ENCODE peak calls at places on chromosomes 3 and 15, in four cellular contexts. D, B, V and C are unnamed samples.
A peak's percentile ranks its signal among the peaks of the same experiment; 100 is the strongest.

GRCh38 chr3:109336272-109336957 is 931 bp downstream of the DPPA4 start:
- DNase-seq in V (no peak), D (no peak), B (no peak), C (peak; percentile 59)

GRCh38 chr3:183845608-183846288 is 20.4 kb upstream of the MAP6D1 start:
- DNase-seq in B (no peak), V (no peak), D (no peak), C (no peak)

GRCh38 chr3:66392512-66392911 is 108.3 kb downstream of the LRIG1 start:
- DNase-seq in V (peak; percentile 2), D (no peak), B (no peak), C (no peak)

GRCh38 chr3:185822221-185822956 is 2.5 kb downstream of the IGF2BP2 start:
- DNase-seq in D (no peak), B (no peak), V (no peak), C (peak; percentile 88)

GRCh38 chr3:134665243-134665642 is 14.4 kb upstream of the KY start:
- DNase-seq in B (no peak), D (no peak), V (no peak), C (no peak)

GRCh38 chr3:85508659-85509058 is 549.9 kb downstream of the CADM2 start:
- DNase-seq in B (no peak), V (no peak), D (no peak), C (no peak)

GRCh38 chr3:126473292-126474168 is 2.2 kb downstream of the ZXDC start:
- DNase-seq in B (no peak), D (no peak), V (peak; percentile 14), C (no peak)

GRCh38 chr3:66620185-66620803 is 119.5 kb upstream of the LRIG1 start:
- DNase-seq in V (no peak), D (no peak), B (no peak), C (no peak)

GRCh38 chr3:46429250-46429649 is 22.2 kb downstream of the CCRL2 start:
- DNase-seq in B (no peak), D (no peak), V (no peak), C (no peak)

GRCh38 chr15:40787991-40788390 is 18.2 kb downstream of the C15orf62 start:
- DNase-seq in B (no peak), D (no peak), V (peak; percentile 9), C (no peak)

GRCh38 chr3:51706788-51707731 is at the start of gene GRM2:
- DNase-seq in V (peak; percentile 79), D (peak; percentile 82), B (no peak), C (peak; percentile 79)

GRCh38 chr15:71120428-71120944 is 5.2 kb downstream of the THSD4 start:
- DNase-seq in D (no peak), B (no peak), V (no peak), C (no peak)

GRCh38 chr15:49865925-49866757 is 245.3 kb downstream of the DTWD1 start:
- DNase-seq in D (no peak), V (no peak), B (no peak), C (peak; percentile 78)

GRCh38 chr3:4898454-4899313 is 80.6 kb upstream of the BHLHE40 start:
- DNase-seq in V (no peak), D (no peak), B (no peak), C (no peak)

GRCh38 chr3:71423151-71423906 is 160.2 kb downstream of the FOXP1 start:
- DNase-seq in D (no peak), B (no peak), V (no peak), C (peak; percentile 43)

GRCh38 chr3:63740116-63740515 is 79.0 kb upstream of the C3orf49 start:
- DNase-seq in D (no peak), B (no peak), V (no peak), C (no peak)

GRCh38 chr3:25117005-25117593 is 311.0 kb upstream of the RARB start:
- DNase-seq in V (no peak), B (no peak), D (no peak), C (no peak)

GRCh38 chr15:20344601-20345400 is 196.8 kb downstream of the GOLGA6L6 start:
- DNase-seq in B (no peak), V (peak; percentile 48), D (peak; percentile 49), C (no peak)

GRCh38 chr15:77541421-77542181 is 91.1 kb downstream of the LINGO1 start:
- DNase-seq in D (no peak), B (no peak), V (no peak), C (peak; percentile 9)

GRCh38 chr3:37198996-37199395 is 24.6 kb upstream of the LRRFIP2 start:
- DNase-seq in D (no peak), V (no peak), B (peak; percentile 16), C (no peak)

GRCh38 chr3:69806735-69807438 is 67.6 kb downstream of the MITF start:
- DNase-seq in V (no peak), D (no peak), B (peak; percentile 63), C (peak; percentile 64)

GRCh38 chr3:193809106-193809505 is 216.1 kb downstream of the OPA1 start:
- DNase-seq in V (no peak), B (no peak), D (no peak), C (no peak)

GRCh38 chr3:193872265-193872753 is 263.6 kb upstream of the HES1 start:
- DNase-seq in B (peak; percentile 69), D (peak; percentile 61), V (no peak), C (peak; percentile 61)

GRCh38 chr3:55858727-55859126 is 371.6 kb upstream of the WNT5A start:
- DNase-seq in D (no peak), V (no peak), B (no peak), C (no peak)

GRCh38 chr3:52524752-52525661 is 8.7 kb downstream of the NT5DC2 start:
- DNase-seq in V (peak; percentile 73), B (no peak), D (peak; percentile 62), C (no peak)

GRCh38 chr15:97082835-97083234 is 752.3 kb downstream of the NR2F2 start:
- DNase-seq in V (no peak), D (no peak), B (no peak), C (no peak)

GRCh38 chr3:141960731-141961130 is 84.3 kb downstream of the ATP1B3 start:
- DNase-seq in B (peak; percentile 32), V (no peak), D (no peak), C (peak; percentile 65)

GRCh38 chr3:143586565-143586964 is 261.7 kb downstream of the SLC9A9 start:
- DNase-seq in B (peak; percentile 41), V (no peak), D (no peak), C (no peak)

GRCh38 chr3:178059124-178059523 is 477.1 kb upstream of the KCNMB2 start:
- DNase-seq in V (no peak), B (no peak), D (no peak), C (peak; percentile 63)

GRCh38 chr3:78689378-78689777 is 1078.4 kb downstream of the ROBO1 start:
- DNase-seq in V (no peak), D (no peak), B (no peak), C (no peak)

GRCh38 chr3:65497846-65498245 is 540.9 kb downstream of the MAGI1 start:
- DNase-seq in D (no peak), V (no peak), B (no peak), C (no peak)

GRCh38 chr15:52021128-52021671 is 2.2 kb downstream of the MAPK6 start:
- DNase-seq in V (no peak), B (peak; percentile 87), D (no peak), C (peak; percentile 93)

GRCh38 chr15:69388259-69388658 is 25.9 kb upstream of the KIF23 start:
- DNase-seq in B (no peak), D (peak; percentile 68), V (no peak), C (peak; percentile 21)

GRCh38 chr3:45579251-45579650 is 15.3 kb upstream of the LIMD1 start:
- DNase-seq in V (no peak), B (no peak), D (no peak), C (no peak)

GRCh38 chr3:85572978-85573377 is 614.2 kb downstream of the CADM2 start:
- DNase-seq in V (no peak), D (no peak), B (no peak), C (no peak)

DNA sequence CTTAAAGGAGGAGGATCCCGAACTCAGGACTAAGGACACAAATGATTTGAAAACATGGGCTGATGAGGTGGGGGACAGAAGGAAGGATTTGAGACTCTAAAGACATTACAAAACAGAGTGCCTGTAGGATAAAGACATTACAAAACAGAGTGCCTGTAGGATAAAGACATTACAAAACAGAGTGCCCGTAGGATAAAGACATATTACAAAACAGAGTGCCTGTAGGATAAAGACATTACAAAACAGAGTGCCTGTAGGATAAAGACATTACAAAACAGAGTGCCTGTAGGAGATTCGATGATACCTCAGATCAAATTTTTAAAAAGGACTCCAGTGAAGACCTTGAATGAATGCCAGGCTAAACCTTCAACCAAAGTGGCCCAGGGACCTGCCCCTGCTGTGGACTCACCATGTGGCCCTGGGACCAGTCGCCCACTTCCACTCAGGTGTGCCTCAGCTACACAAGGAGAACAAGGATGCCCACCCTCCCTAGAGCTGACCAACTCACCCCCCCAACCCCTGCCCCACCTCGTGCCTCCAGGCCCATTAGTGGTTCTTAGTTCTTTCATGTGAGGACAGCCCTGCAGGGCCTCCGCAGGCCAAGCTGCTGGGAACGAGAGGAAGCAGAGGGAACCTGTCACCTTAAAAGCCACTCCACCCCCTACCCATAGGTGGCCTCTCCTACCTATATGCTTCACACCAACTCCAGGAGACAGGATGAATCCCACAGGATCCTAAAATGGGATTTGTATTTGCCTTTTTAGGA is 59.8 kb downstream of the SH3BP5 start:
- DNase-seq in V (no peak), D (no peak), B (no peak), C (no peak)
- TF ChIP-seq CTCF in V (no peak), D (no peak), B (no peak), C (no peak)

GRCh38 chr3:12544652-12545472 is 437 bp downstream of the MKRN2OS start:
- DNase-seq in V (no peak), D (no peak), B (no peak), C (no peak)
- H3K4me3 ChIP-seq in V (no peak overlapping the region), D (no peak overlapping the region), B (no peak overlapping the region), C (no peak overlapping the region)

GRCh38 chr15:62878070-62878469 is 164.5 kb upstream of the TPM1 start:
- DNase-seq in B (no peak), V (no peak), D (no peak), C (no peak)
- TF ChIP-seq CTCF in B (no peak), V (no peak), D (no peak), C (no peak)

GRCh38 chr3:48599509-48600285 is 4.6 kb upstream of the COL7A1 start:
- DNase-seq in D (no peak), V (peak; percentile 45), B (no peak), C (no peak)

GRCh38 chr3:48598323-48599076 is 3.4 kb upstream of the COL7A1 start:
- DNase-seq in V (peak; percentile 91), D (peak; percentile 63), B (peak; percentile 88), C (peak; percentile 92)

GRCh38 chr3:48601622-48601994 is 6.5 kb upstream of the COL7A1 start:
- DNase-seq in B (no peak), D (no peak), V (peak; percentile 92), C (no peak)

GRCh38 chr3:48599077-48599501 is 4.0 kb upstream of the COL7A1 start:
- DNase-seq in V (no peak), D (peak; percentile 77), B (no peak), C (no peak)

GRCh38 chr3:48600711-48601621 is 5.8 kb upstream of the COL7A1 start:
- DNase-seq in D (no peak), B (no peak), V (no peak), C (no peak)
- H3K4me3 ChIP-seq in D (no peak overlapping the region), B (no peak overlapping the region), V (peak overlapping the region; percentile 25), C (no peak overlapping the region)

GRCh38 chr3:17759901-17760300 is 17.5 kb upstream of the TBC1D5 start:
- DNase-seq in V (no peak), D (no peak), B (no peak), C (peak; percentile 64)

GRCh38 chr3:17753271-17753992 is 11.0 kb upstream of the TBC1D5 start:
- DNase-seq in D (no peak), B (no peak), V (no peak), C (peak; percentile 21)

GRCh38 chr3:17752851-17753250 is 10.4 kb upstream of the TBC1D5 start:
- DNase-seq in B (no peak), D (no peak), V (no peak), C (no peak)

GRCh38 chr3:17752441-17752840 is 10.0 kb upstream of the TBC1D5 start:
- DNase-seq in B (peak; percentile 13), D (no peak), V (no peak), C (peak; percentile 39)

GRCh38 chr3:17755836-17756235 is 13.4 kb upstream of the TBC1D5 start:
- DNase-seq in V (no peak), B (no peak), D (no peak), C (no peak)
- TF ChIP-seq CTCF in V (no peak), B (no peak), D (no peak), C (no peak)